ENCODE peak calls at places on chromosomes 6 and 20, in eight cellular contexts. K, I, D, F, M, V, L and S are unnamed samples.

GRCh38 chr6:118400098-118400497 is 148.0 kb upstream of the PLN start:
- DNase-seq in D (no peak), K (no peak), I (no peak), L (no peak), V (no peak), M (no peak), F (no peak), S (no peak)

GRCh38 chr20:8515810-8516435 is 383.9 kb downstream of the PLCB1 start:
- DNase-seq in M (no peak), V (no peak), K (no peak), F (no peak), I (no peak), D (no peak), L (no peak), S (no peak)

GRCh38 chr20:15047100-15047499 is 709.7 kb upstream of the FLRT3 start:
- DNase-seq in D (no peak), I (no peak), L (no peak), F (no peak), M (no peak), V (no peak), K (no peak), S (no peak)

GRCh38 chr6:162817196-162817595 is 89.4 kb downstream of the PACRG start:
- DNase-seq in V (no peak), M (no peak), F (no peak), I (no peak), L (no peak), D (no peak), K (no peak), S (no peak)

GRCh38 chr6:25991785-25992412 is 29.3 kb downstream of the TRIM38 start:
- DNase-seq in L (peak; percentile 51), V (peak; percentile 48), K (peak; percentile 75), M (peak; percentile 7), F (peak; percentile 25), I (peak; percentile 73), D (peak; percentile 34), S (peak; percentile 54)

GRCh38 chr6:75084872-75085381 is 120.9 kb downstream of the COL12A1 start:
- DNase-seq in K (no peak), V (peak; percentile 63), M (no peak), I (peak; percentile 39), D (no peak), L (no peak), F (no peak), S (no peak)

GRCh38 chr20:41364967-41365765 is 1.5 kb downstream of the EMILIN3 start:
- DNase-seq in M (no peak), D (no peak), K (no peak), F (no peak), L (no peak), I (no peak), V (no peak), S (no peak)

GRCh38 chr6:42287756-42288155 is 70.1 kb upstream of the MRPS10 start:
- DNase-seq in V (no peak), L (no peak), D (no peak), M (no peak), F (no peak), K (no peak), I (no peak), S (no peak)